ENCODE peak calls at places on chromosomes 6 and 20, in five cellular contexts. One of them, this sample, is unnamed.

GRCh38 chr20:59831901-59832240 is 101.6 kb downstream of the SYCP2 start:
- DNase-seq in HCT116: no peak
- DNase-seq in astrocyte: no peak
- DNase-seq in K562: no peak
- DNase-seq in trophoblast cell: no peak
- DNase-seq in this sample: no peak

GRCh38 chr6:120303527-120303926 is 954.0 kb upstream of the MAN1A1 start:
- DNase-seq in HCT116: no peak
- DNase-seq in astrocyte: no peak
- DNase-seq in K562: no peak
- DNase-seq in trophoblast cell: no peak
- DNase-seq in this sample: no peak

GRCh38 chr6:160172704-160173103 is 51.1 kb downstream of the SLC22A1 start:
- DNase-seq in HCT116: no peak
- DNase-seq in astrocyte: no peak
- DNase-seq in K562: no peak
- DNase-seq in trophoblast cell: no peak
- DNase-seq in this sample: no peak

GRCh38 chr6:155813548-155813947 is 357.9 kb upstream of the NOX3 start:
- DNase-seq in HCT116: no peak
- DNase-seq in astrocyte: no peak
- DNase-seq in K562: no peak
- DNase-seq in trophoblast cell: no peak
- DNase-seq in this sample: no peak

GRCh38 chr6:158314737-158315136 is 2.5 kb downstream of the TULP4 start:
- DNase-seq in HCT116: no peak
- DNase-seq in astrocyte: no peak
- DNase-seq in K562: no peak
- DNase-seq in trophoblast cell: no peak
- DNase-seq in this sample: no peak

GRCh38 chr20:49775229-49775693 is 37.4 kb upstream of the SLC9A8 start:
- DNase-seq in HCT116: peak
- DNase-seq in astrocyte: peak
- DNase-seq in K562: peak
- DNase-seq in trophoblast cell: peak
- DNase-seq in this sample: peak

GRCh38 chr6:75493400-75494064 is at the start of gene FILIP1:
- DNase-seq in HCT116: no peak
- DNase-seq in astrocyte: no peak
- DNase-seq in K562: no peak
- DNase-seq in trophoblast cell: no peak
- DNase-seq in this sample: no peak

GRCh38 chr6:40719671-40720374 is 132.7 kb upstream of the LRFN2 start:
- DNase-seq in HCT116: no peak
- DNase-seq in astrocyte: peak
- DNase-seq in K562: no peak
- DNase-seq in trophoblast cell: no peak
- DNase-seq in this sample: peak

GRCh38 chr6:4055420-4056041 is 23.4 kb downstream of the FAM217A start:
- DNase-seq in HCT116: peak
- DNase-seq in astrocyte: peak
- DNase-seq in K562: peak
- DNase-seq in trophoblast cell: peak
- DNase-seq in this sample: peak

GRCh38 chr6:7261030-7261841 is 51.8 kb downstream of the SSR1 start:
- DNase-seq in HCT116: peak
- DNase-seq in astrocyte: peak
- DNase-seq in K562: peak
- DNase-seq in trophoblast cell: peak
- DNase-seq in this sample: peak

GRCh38 chr20:8914421-8914820 is 154.5 kb upstream of the PLCB4 start:
- DNase-seq in HCT116: no peak
- DNase-seq in astrocyte: no peak
- DNase-seq in K562: no peak
- DNase-seq in trophoblast cell: no peak
- DNase-seq in this sample: no peak

GRCh38 chr6:47737406-47737805 is 39.0 kb downstream of the ADGRF4 start:
- DNase-seq in HCT116: no peak
- DNase-seq in astrocyte: peak
- DNase-seq in K562: no peak
- DNase-seq in trophoblast cell: no peak
- DNase-seq in this sample: no peak

GRCh38 chr6:47740714-47741113 is 41.1 kb upstream of the OPN5 start:
- DNase-seq in HCT116: no peak
- DNase-seq in astrocyte: no peak
- DNase-seq in K562: no peak
- DNase-seq in trophoblast cell: no peak
- DNase-seq in this sample: no peak

GRCh38 chr6:47736083-47736700 is 37.8 kb downstream of the ADGRF4 start:
- DNase-seq in HCT116: no peak
- DNase-seq in astrocyte: peak
- DNase-seq in K562: no peak
- DNase-seq in trophoblast cell: no peak
- DNase-seq in this sample: no peak

GRCh38 chr6:47743744-47744143 is 38.1 kb upstream of the OPN5 start:
- DNase-seq in HCT116: no peak
- DNase-seq in astrocyte: peak
- DNase-seq in K562: no peak
- DNase-seq in trophoblast cell: peak
- DNase-seq in this sample: peak

DNA sequence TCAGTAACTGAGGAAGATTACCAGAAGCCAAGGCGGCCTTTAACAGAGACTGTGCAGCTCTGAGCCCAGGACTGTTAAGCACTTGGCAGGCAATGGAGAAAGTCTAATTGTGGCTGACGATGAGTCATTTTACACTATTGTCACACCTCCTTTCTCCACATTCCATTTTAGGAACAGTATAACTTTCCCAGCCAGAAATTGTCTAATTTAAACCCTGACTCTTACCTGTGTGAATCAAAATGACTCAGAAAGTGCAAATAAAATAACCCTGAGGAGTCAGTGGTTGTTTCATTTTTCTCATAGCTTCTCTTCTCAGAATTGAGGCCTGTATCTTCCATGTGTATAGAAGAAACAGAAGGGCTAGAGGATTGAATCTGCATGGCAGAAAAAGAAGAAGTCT is 40.0 kb upstream of the OPN5 start:
- DNase-seq in HCT116: peak
- DNase-seq in astrocyte: peak
- DNase-seq in K562: no peak
- DNase-seq in trophoblast cell: no peak
- DNase-seq in this sample: no peak
- H3K4me2 ChIP-seq in HCT116: peak
- H3K4me2 ChIP-seq in astrocyte: peak
- H3K4me2 ChIP-seq in K562: no peak
- H3K4me2 ChIP-seq in trophoblast cell: no peak
- H3K4me2 ChIP-seq in this sample: no peak

DNA sequence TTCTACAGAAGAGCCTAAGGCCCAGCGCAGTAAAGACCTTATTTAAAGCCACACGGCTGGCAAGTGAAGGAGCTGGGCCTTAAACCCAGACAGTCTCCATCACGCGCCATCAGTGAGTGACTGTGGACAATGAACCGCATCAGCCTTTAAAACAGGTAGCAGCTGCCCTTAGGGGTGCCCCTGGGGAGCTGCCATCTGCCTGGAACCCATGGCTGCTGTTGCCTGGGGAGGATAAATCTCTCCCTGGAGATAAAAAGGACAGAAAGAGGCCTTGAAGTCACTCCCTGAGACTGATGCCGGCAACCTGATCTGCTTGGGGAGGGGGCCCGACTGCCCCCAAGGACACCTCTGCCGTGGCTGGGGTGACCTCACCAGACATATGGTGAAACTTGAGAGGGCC is 73.5 kb downstream of the PREX1 start:
- DNase-seq in HCT116: no peak
- DNase-seq in astrocyte: no peak
- DNase-seq in K562: no peak
- DNase-seq in trophoblast cell: no peak
- DNase-seq in this sample: no peak
- H3K4me2 ChIP-seq in HCT116: no peak
- H3K4me2 ChIP-seq in astrocyte: no peak
- H3K4me2 ChIP-seq in K562: no peak
- H3K4me2 ChIP-seq in trophoblast cell: no peak
- H3K4me2 ChIP-seq in this sample: no peak

GRCh38 chr6:11230158-11231107 is 2.0 kb downstream of the NEDD9 start:
- DNase-seq in HCT116: no peak
- DNase-seq in astrocyte: no peak
- DNase-seq in K562: no peak
- DNase-seq in trophoblast cell: peak
- DNase-seq in this sample: no peak
- H3K4me2 ChIP-seq in HCT116: no peak
- H3K4me2 ChIP-seq in astrocyte: peak
- H3K4me2 ChIP-seq in K562: no peak
- H3K4me2 ChIP-seq in trophoblast cell: peak
- H3K4me2 ChIP-seq in this sample: peak

GRCh38 chr20:62793757-62794006 is 2.6 kb upstream of the MRGBP start:
- DNase-seq in HCT116: no peak
- DNase-seq in astrocyte: no peak
- DNase-seq in K562: no peak
- DNase-seq in trophoblast cell: no peak
- DNase-seq in this sample: no peak
- H3K4me2 ChIP-seq in HCT116: peak
- H3K4me2 ChIP-seq in astrocyte: peak
- H3K4me2 ChIP-seq in K562: peak
- H3K4me2 ChIP-seq in trophoblast cell: peak
- H3K4me2 ChIP-seq in this sample: peak

GRCh38 chr20:53226788-53227187 is 254.6 kb downstream of the TSHZ2 start:
- DNase-seq in HCT116: no peak
- DNase-seq in astrocyte: no peak
- DNase-seq in K562: no peak
- DNase-seq in trophoblast cell: no peak
- DNase-seq in this sample: no peak
- H3K4me2 ChIP-seq in HCT116: no peak
- H3K4me2 ChIP-seq in astrocyte: no peak
- H3K4me2 ChIP-seq in K562: no peak
- H3K4me2 ChIP-seq in trophoblast cell: no peak
- H3K4me2 ChIP-seq in this sample: no peak

GRCh38 chr6:28586273-28586672 is 60.6 kb downstream of the GPX5 start:
- DNase-seq in HCT116: no peak
- DNase-seq in astrocyte: no peak
- DNase-seq in K562: no peak
- DNase-seq in trophoblast cell: peak
- DNase-seq in this sample: no peak
- H3K4me2 ChIP-seq in HCT116: no peak
- H3K4me2 ChIP-seq in astrocyte: peak
- H3K4me2 ChIP-seq in K562: no peak
- H3K4me2 ChIP-seq in trophoblast cell: peak
- H3K4me2 ChIP-seq in this sample: no peak

DNA sequence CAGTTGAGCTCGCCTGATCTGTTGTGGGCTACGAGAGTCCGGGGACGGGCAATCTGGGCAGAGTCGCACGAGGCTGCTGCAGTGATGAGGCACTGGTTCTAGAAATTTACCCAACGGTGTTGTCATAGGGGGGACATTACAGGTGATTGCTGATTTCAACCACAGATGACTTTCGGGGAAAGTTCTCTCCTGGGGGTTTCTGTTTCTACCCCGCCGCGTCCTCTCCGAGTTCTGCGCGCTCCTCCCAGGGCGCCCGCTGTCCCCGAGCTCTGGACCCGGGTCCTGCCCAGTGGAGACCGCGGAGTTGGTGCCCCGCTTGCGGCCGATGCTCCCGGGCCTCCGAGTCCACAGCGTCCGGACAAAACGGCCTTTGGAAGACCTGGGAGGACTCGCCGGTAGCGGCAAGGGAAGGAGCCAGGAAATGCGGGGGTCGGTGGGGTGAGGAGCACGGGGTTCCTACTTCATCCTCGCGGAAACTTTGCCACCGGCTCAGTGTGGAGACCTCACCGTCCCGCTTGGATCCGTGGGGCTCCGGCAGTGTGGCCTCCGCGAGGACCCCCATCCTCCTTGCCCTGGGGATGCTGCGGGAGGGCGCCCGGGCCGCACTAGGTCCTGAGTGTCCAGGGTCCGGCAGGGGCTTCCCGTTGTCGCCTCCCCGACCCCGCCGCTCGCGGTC is 12.3 kb upstream of the RAET1L start:
- DNase-seq in HCT116: no peak
- DNase-seq in astrocyte: no peak
- DNase-seq in K562: no peak
- DNase-seq in trophoblast cell: no peak
- DNase-seq in this sample: no peak
- H3K4me2 ChIP-seq in HCT116: no peak
- H3K4me2 ChIP-seq in astrocyte: peak
- H3K4me2 ChIP-seq in K562: no peak
- H3K4me2 ChIP-seq in trophoblast cell: no peak
- H3K4me2 ChIP-seq in this sample: peak

This sample was measured in fibroblast of lung.